ENCODE peak calls at places on chromosomes 1 and 21, in seven cellular contexts. N, S, J, L, E, K and B are unnamed samples.

GRCh38 chr1:226635456-226635941 is 86.9 kb downstream of the STUM start:
- DNase-seq in N (no peak), S (no peak), J (no peak), L (no peak), E (no peak), K (no peak), B (peak; percentile 20)

GRCh38 chr1:4699724-4700301 is 45.4 kb downstream of the AJAP1 start:
- DNase-seq in N (no peak), S (no peak), J (no peak), L (no peak), E (no peak), K (no peak), B (no peak)

GRCh38 chr1:111270781-111271463 is 19.7 kb upstream of the CHIA start:
- DNase-seq in N (no peak), S (no peak), J (no peak), L (no peak), E (peak; percentile 13), K (no peak), B (no peak)

GRCh38 chr1:240539700-240540414 is 72.1 kb downstream of the GREM2 start:
- DNase-seq in N (no peak), S (no peak), J (no peak), L (no peak), E (no peak), K (peak; percentile 12), B (no peak)

GRCh38 chr1:229380514-229381160 is 37.8 kb upstream of the CCSAP start:
- DNase-seq in N (no peak), S (no peak), J (no peak), L (no peak), E (no peak), K (no peak), B (no peak)

GRCh38 chr1:91015794-91016550 is 5.9 kb downstream of the ZNF644 start:
- DNase-seq in N (no peak), S (no peak), J (no peak), L (peak; percentile 52), E (no peak), K (no peak), B (peak; percentile 91)

GRCh38 chr1:43031316-43032203 is 72.9 kb upstream of the SLC2A1 start:
- DNase-seq in N (no peak), S (no peak), J (no peak), L (no peak), E (no peak), K (no peak), B (no peak)

GRCh38 chr1:236176337-236177336 is 34.3 kb downstream of the GPR137B start:
- DNase-seq in N (no peak), S (no peak), J (peak; percentile 31), L (no peak), E (no peak), K (no peak), B (no peak)

GRCh38 chr1:61149010-61149860 is 66.9 kb downstream of the NFIA start:
- DNase-seq in N (no peak), S (no peak), J (no peak), L (no peak), E (no peak), K (no peak), B (peak; percentile 98)

GRCh38 chr1:155226910-155227260 is 18.4 kb downstream of the MTX1 start:
- DNase-seq in N (no peak), S (peak; percentile 88), J (peak; percentile 35), L (peak; percentile 74), E (no peak), K (no peak), B (peak; percentile 46)

GRCh38 chr1:212630159-212630900 is 21.8 kb downstream of the ATF3 start:
- DNase-seq in N (peak; percentile 42), S (peak; percentile 79), J (peak; percentile 52), L (peak; percentile 80), E (peak; percentile 95), K (peak; percentile 64), B (peak; percentile 44)

GRCh38 chr1:229980009-229980408 is 87.0 kb upstream of the GALNT2 start:
- DNase-seq in N (no peak), S (no peak), J (no peak), L (no peak), E (no peak), K (no peak), B (peak; percentile 51)

GRCh38 chr1:205950826-205951549 is 7.7 kb upstream of the SLC26A9 start:
- DNase-seq in N (no peak), S (no peak), J (peak; percentile 49), L (no peak), E (no peak), K (no peak), B (no peak)

GRCh38 chr1:8461341-8462110 is 143.6 kb downstream of the SLC45A1 start:
- DNase-seq in N (no peak), S (no peak), J (no peak), L (no peak), E (no peak), K (no peak), B (no peak)

GRCh38 chr1:110605901-110606783 is at the start of gene KCNA2:
- DNase-seq in N (peak; percentile 10), S (peak; percentile 83), J (no peak), L (peak; percentile 55), E (peak; percentile 83), K (no peak), B (no peak)

GRCh38 chr1:79100385-79100784 is 93.9 kb upstream of the ADGRL4 start:
- DNase-seq in N (peak; percentile 43), S (no peak), J (peak; percentile 79), L (no peak), E (peak; percentile 32), K (no peak), B (peak; percentile 70)

GRCh38 chr1:201745023-201745422 is 83.9 kb upstream of the IPO9 start:
- DNase-seq in N (no peak), S (no peak), J (peak; percentile 94), L (no peak), E (no peak), K (no peak), B (peak; percentile 67)

GRCh38 chr1:11053758-11054137 is 6.1 kb downstream of the SRM start:
- DNase-seq in N (no peak), S (peak; percentile 79), J (no peak), L (peak; percentile 53), E (peak; percentile 65), K (peak; percentile 62), B (no peak)

GRCh38 chr1:172638885-172639831 is 19.7 kb upstream of the FASLG start:
- DNase-seq in N (no peak), S (no peak), J (peak; percentile 53), L (no peak), E (peak; percentile 70), K (peak; percentile 79), B (peak; percentile 55)

GRCh38 chr1:25107643-25108010 is 124.7 kb downstream of the SYF2 start:
- DNase-seq in N (no peak), S (no peak), J (no peak), L (no peak), E (no peak), K (no peak), B (no peak)

GRCh38 chr1:234990874-234991801 is 137.5 kb downstream of the TOMM20 start:
- DNase-seq in N (no peak), S (no peak), J (no peak), L (no peak), E (no peak), K (no peak), B (no peak)

GRCh38 chr1:234988536-234988935 is 140.1 kb downstream of the TOMM20 start:
- DNase-seq in N (no peak), S (no peak), J (no peak), L (no peak), E (no peak), K (no peak), B (no peak)

GRCh38 chr1:234989019-234989418 is 139.6 kb downstream of the TOMM20 start:
- DNase-seq in N (no peak), S (no peak), J (no peak), L (no peak), E (no peak), K (no peak), B (no peak)

GRCh38 chr1:234990328-234990675 is 138.3 kb downstream of the TOMM20 start:
- DNase-seq in N (no peak), S (no peak), J (no peak), L (no peak), E (no peak), K (no peak), B (no peak)

DNA sequence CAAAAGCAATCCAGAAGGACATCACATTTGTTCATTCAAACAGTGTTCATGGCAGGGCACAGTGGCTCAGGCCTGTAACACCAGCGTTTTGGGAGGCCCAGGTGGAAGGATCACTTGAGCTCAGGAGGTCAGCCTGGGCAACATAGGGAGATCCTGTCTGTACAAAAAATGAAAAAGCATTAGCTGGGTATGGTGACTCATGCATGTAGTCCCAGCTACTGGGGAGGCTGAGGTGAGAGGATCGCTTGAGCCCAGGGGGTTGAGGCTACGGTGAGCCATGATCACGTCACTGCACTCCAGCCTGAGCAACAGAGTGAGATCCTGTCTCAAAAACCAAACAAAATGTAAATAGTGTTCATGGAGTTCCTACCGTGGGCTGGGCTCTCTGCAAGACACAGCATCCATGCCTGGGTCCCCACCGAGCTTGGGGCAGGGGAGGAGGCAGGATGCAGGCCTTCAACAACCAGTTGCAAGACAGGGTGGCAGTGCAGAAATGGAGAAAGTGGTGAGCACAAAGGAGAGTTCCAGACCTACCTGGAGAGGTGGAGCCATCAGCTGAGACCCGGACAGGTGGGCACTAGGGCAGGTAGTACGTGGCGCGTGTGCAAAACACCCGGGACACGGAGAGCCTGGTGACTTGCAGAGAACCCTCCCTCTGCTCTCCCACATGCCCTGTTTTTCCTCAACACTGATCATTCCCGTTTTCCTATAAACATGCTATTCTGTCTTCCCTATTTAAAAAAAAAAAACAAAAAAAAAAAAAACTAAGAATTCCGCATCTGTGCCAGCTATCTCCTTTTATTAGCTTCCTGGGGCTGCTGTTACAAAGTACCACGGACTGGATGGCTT is 138.9 kb downstream of the TOMM20 start:
- DNase-seq in N (no peak), S (no peak), J (no peak), L (no peak), E (no peak), K (no peak), B (no peak)
- H3K27ac ChIP-seq in N (no peak overlapping the region), S (no peak overlapping the region), J (peak overlapping the region; percentile 45), L (no peak overlapping the region), E (no peak overlapping the region), K (no peak overlapping the region), B (peak overlapping the region; percentile 96)

DNA sequence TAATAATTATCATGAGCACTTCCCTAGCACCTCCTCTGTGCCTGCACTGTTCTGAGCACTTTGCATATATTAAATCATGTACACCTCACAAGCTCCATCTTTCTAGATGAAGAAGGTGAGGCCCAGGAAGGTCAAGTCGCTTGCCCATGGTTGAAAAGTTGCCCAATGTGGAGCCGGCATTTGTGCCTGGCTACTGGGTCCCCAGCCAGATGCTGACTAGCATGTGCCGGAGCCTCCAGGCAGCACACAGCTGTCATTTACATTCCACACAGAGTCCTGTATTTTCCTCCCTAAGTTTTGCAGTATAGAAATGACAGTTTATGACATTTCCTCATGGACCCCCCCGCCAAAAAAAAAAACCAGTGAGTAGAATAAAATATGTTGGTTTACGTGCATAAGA is 94.3 kb downstream of the BCAR3 start:
- DNase-seq in N (no peak), S (no peak), J (no peak), L (no peak), E (no peak), K (no peak), B (no peak)
- H3K79me2 ChIP-seq in N (peaks cover 47% of the 10 kb centered on the region), S (no peaks in the 10 kb centered on the region), J (peaks cover 20% of the 10 kb centered on the region), L (peaks cover 22% of the 10 kb centered on the region), E (no peaks in the 10 kb centered on the region), K (no peaks in the 10 kb centered on the region), B (peaks cover 90% of the 10 kb centered on the region)

GRCh38 chr1:195188821-195189220 is 1419.4 kb downstream of the KCNT2 start:
- DNase-seq in N (no peak), S (no peak), J (peak; percentile 29), L (no peak), E (peak; percentile 8), K (no peak), B (no peak)
- H3K4me3 ChIP-seq in N (no peak overlapping the region), S (no peak overlapping the region), J (no peak overlapping the region), L (no peak overlapping the region), E (no peak overlapping the region), K (no peak overlapping the region), B (no peak overlapping the region)

GRCh38 chr21:46066843-46067331 is 31.0 kb upstream of the COL6A2 start:
- DNase-seq in N (no peak), S (peak; percentile 48), J (peak; percentile 73), L (no peak), E (no peak), K (no peak), B (no peak)
- H3K27ac ChIP-seq in N (no peak overlapping the region), S (no peak overlapping the region), J (peak overlapping the region; percentile 97), L (peak overlapping the region; percentile 95), E (no peak overlapping the region), K (no peak overlapping the region), B (no peak overlapping the region)